ENCODE peak calls at places on chromosomes 7 and 10, in nine cellular contexts. R, W, L, C, S, X, P, E and T are unnamed samples.

GRCh38 chr10:89706011-89706410 is 4.6 kb downstream of the KIF20B start:
- DNase-seq in R (no peak), W (no peak), L (no peak), C (no peak), S (no peak), X (no peak), P (no peak), E (no peak), T (no peak)

GRCh38 chr7:77353911-77354310 is 62.2 kb downstream of the GSAP start:
- DNase-seq in R (no peak), W (no peak), L (no peak), C (no peak), S (no peak), X (no peak), P (no peak), E (no peak), T (no peak)

GRCh38 chr10:26488344-26488743 is 50.2 kb downstream of the APBB1IP start:
- DNase-seq in R (no peak), W (no peak), L (no peak), C (no peak), S (no peak), X (no peak), P (no peak), E (no peak), T (peak)

GRCh38 chr7:141820067-141820466 is 21.2 kb downstream of the PRSS37 start:
- DNase-seq in R (no peak), W (no peak), L (no peak), C (no peak), S (no peak), X (no peak), P (no peak), E (no peak), T (no peak)

GRCh38 chr10:131452926-131453771 is 141.6 kb upstream of the TCERG1L start:
- DNase-seq in R (no peak), W (no peak), L (peak), C (no peak), S (no peak), X (peak), P (no peak), E (no peak), T (no peak)

GRCh38 chr7:11427686-11428273 is 404.2 kb downstream of the THSD7A start:
- DNase-seq in R (peak), W (no peak), L (peak), C (no peak), S (peak), X (no peak), P (peak), E (peak), T (peak)

GRCh38 chr7:21939136-21939857 is 6.4 kb downstream of the CDCA7L start:
- DNase-seq in R (peak), W (no peak), L (no peak), C (no peak), S (no peak), X (no peak), P (peak), E (no peak), T (no peak)

GRCh38 chr7:151167197-151167911 is at the start of gene GBX1:
- DNase-seq in R (no peak), W (no peak), L (peak), C (peak), S (peak), X (no peak), P (no peak), E (no peak), T (peak)

GRCh38 chr7:24249266-24249665 is 34.7 kb upstream of the NPY start:
- DNase-seq in R (no peak), W (no peak), L (no peak), C (no peak), S (no peak), X (no peak), P (no peak), E (no peak), T (no peak)

GRCh38 chr7:150939052-150939810 is 38.9 kb downstream of the KCNH2 start:
- DNase-seq in R (peak), W (peak), L (no peak), C (no peak), S (no peak), X (no peak), P (no peak), E (no peak), T (no peak)

GRCh38 chr7:110573862-110574528 is 516.9 kb upstream of the LRRN3 start:
- DNase-seq in R (no peak), W (no peak), L (no peak), C (no peak), S (no peak), X (no peak), P (peak), E (peak), T (no peak)

GRCh38 chr7:28330384-28331070 is 81.8 kb upstream of the CREB5 start:
- DNase-seq in R (no peak), W (no peak), L (no peak), C (no peak), S (no peak), X (no peak), P (no peak), E (no peak), T (no peak)

GRCh38 chr7:42702647-42703046 is 209.2 kb downstream of the C7orf25 start:
- DNase-seq in R (no peak), W (no peak), L (no peak), C (no peak), S (no peak), X (no peak), P (no peak), E (no peak), T (no peak)

GRCh38 chr7:148148456-148148855 is 442.1 kb upstream of the C7orf33 start:
- DNase-seq in R (no peak), W (no peak), L (no peak), C (no peak), S (no peak), X (no peak), P (no peak), E (no peak), T (no peak)

GRCh38 chr10:32955299-32955772 is 2.7 kb downstream of the ITGB1 start:
- DNase-seq in R (no peak), W (no peak), L (no peak), C (no peak), S (no peak), X (no peak), P (no peak), E (no peak), T (no peak)

GRCh38 chr7:7970620-7971307 is 2.2 kb downstream of the GLCCI1 start:
- DNase-seq in R (no peak), W (no peak), L (no peak), C (no peak), S (no peak), X (no peak), P (no peak), E (no peak), T (no peak)

GRCh38 chr7:106608664-106609063 is 52.3 kb downstream of the CCDC71L start:
- DNase-seq in R (no peak), W (no peak), L (no peak), C (no peak), S (no peak), X (no peak), P (no peak), E (no peak), T (no peak)

GRCh38 chr7:142158741-142159496 is 47.4 kb downstream of the MGAM2 start:
- DNase-seq in R (no peak), W (no peak), L (no peak), C (no peak), S (no peak), X (no peak), P (peak), E (no peak), T (no peak)

GRCh38 chr10:17162828-17163227 is 33.2 kb upstream of the CUBN start:
- DNase-seq in R (no peak), W (no peak), L (no peak), C (no peak), S (no peak), X (no peak), P (no peak), E (no peak), T (no peak)

GRCh38 chr10:49230004-49230403 is 41.8 kb upstream of the TMEM273 start:
- DNase-seq in R (no peak), W (no peak), L (no peak), C (no peak), S (no peak), X (no peak), P (no peak), E (no peak), T (no peak)

GRCh38 chr10:35127289-35127891 is 744 bp downstream of the CREM start:
- DNase-seq in R (peak), W (peak), L (peak), C (peak), S (peak), X (peak), P (peak), E (peak), T (peak)

GRCh38 chr10:1462994-1463633 is 274.2 kb downstream of the ADARB2 start:
- DNase-seq in R (no peak), W (no peak), L (no peak), C (no peak), S (no peak), X (no peak), P (no peak), E (no peak), T (no peak)

GRCh38 chr7:89028319-89028718 is 232.8 kb upstream of the TEX47 start:
- DNase-seq in R (no peak), W (no peak), L (no peak), C (no peak), S (no peak), X (no peak), P (no peak), E (no peak), T (no peak)

GRCh38 chr10:68235111-68235510 is 3.2 kb upstream of the ATOH7 start:
- DNase-seq in R (no peak), W (no peak), L (no peak), C (no peak), S (no peak), X (no peak), P (peak), E (no peak), T (no peak)

GRCh38 chr10:95850791-95851190 is 57.0 kb upstream of the CC2D2B start:
- DNase-seq in R (no peak), W (no peak), L (no peak), C (no peak), S (no peak), X (no peak), P (no peak), E (no peak), T (no peak)

GRCh38 chr10:124745678-124746077 is 1.5 kb upstream of the FAM53B start:
- DNase-seq in R (no peak), W (peak), L (no peak), C (no peak), S (no peak), X (no peak), P (peak), E (peak), T (no peak)

GRCh38 chr10:112821663-112822062 is 128.4 kb upstream of the TCF7L2 start:
- DNase-seq in R (no peak), W (no peak), L (no peak), C (no peak), S (no peak), X (no peak), P (no peak), E (no peak), T (no peak)

GRCh38 chr7:122248472-122248871 is 56.1 kb downstream of the FEZF1 start:
- DNase-seq in R (no peak), W (no peak), L (no peak), C (no peak), S (no peak), X (no peak), P (peak), E (no peak), T (no peak)

GRCh38 chr7:4073052-4073451 is 609.0 kb upstream of the FOXK1 start:
- DNase-seq in R (no peak), W (no peak), L (no peak), C (peak), S (no peak), X (no peak), P (no peak), E (no peak), T (no peak)

GRCh38 chr7:30396379-30396778 is 82.2 kb downstream of the NOD1 start:
- DNase-seq in R (no peak), W (no peak), L (no peak), C (no peak), S (no peak), X (no peak), P (no peak), E (no peak), T (no peak)
- TF ChIP-seq CTCF in R (no peak), W (peak), L (no peak), C (no peak), S (no peak), X (no peak), P (no peak), E (peak), T (no peak)

GRCh38 chr10:21722209-21722608 is 188.2 kb downstream of the MLLT10 start:
- DNase-seq in R (no peak), W (no peak), L (no peak), C (no peak), S (no peak), X (no peak), P (no peak), E (no peak), T (no peak)
- TF ChIP-seq CTCF in R (no peak), W (no peak), L (no peak), C (no peak), S (no peak), X (no peak), P (no peak), E (no peak), T (no peak)

GRCh38 chr7:38330861-38331709 is 57.6 kb upstream of the TARP start:
- DNase-seq in R (no peak), W (no peak), L (peak), C (no peak), S (no peak), X (no peak), P (no peak), E (no peak), T (no peak)
- TF ChIP-seq CTCF in R (no peak), W (no peak), L (no peak), C (no peak), S (no peak), X (no peak), P (no peak), E (no peak), T (no peak)

GRCh38 chr10:102394079-102394800 is 1.3 kb upstream of the NFKB2 start:
- DNase-seq in R (peak), W (peak), L (peak), C (peak), S (peak), X (peak), P (peak), E (peak), T (peak)
- TF ChIP-seq CTCF in R (no peak), W (peak), L (peak), C (peak), S (peak), X (peak), P (no peak), E (no peak), T (peak)

DNA sequence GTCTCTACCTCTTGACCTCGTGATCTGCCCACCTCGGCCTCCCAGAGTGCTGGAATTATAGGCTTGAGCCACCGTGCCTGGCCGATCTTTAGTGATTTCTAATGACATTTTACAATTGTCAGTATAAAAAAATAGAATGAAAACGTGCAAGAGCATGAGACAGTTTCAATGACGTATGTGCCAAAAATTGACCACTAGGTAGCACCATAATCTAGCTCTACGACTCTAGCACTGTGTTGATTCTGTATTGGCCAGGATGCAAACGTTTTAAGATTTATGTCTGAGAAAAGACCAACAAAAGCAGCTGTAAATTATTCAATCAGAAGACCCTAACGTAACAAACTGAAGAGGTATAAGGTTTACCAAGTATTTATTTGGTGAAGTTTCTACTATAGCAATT is 25.4 kb upstream of the EXOC6 start:
- DNase-seq in R (no peak), W (no peak), L (no peak), C (no peak), S (no peak), X (no peak), P (peak), E (no peak), T (no peak)
- TF ChIP-seq CTCF in R (no peak), W (no peak), L (no peak), C (no peak), S (no peak), X (no peak), P (no peak), E (no peak), T (no peak)

GRCh38 chr7:100358027-100358856 is at the start of gene PILRB:
- DNase-seq in R (no peak), W (no peak), L (no peak), C (no peak), S (no peak), X (no peak), P (no peak), E (no peak), T (no peak)
- TF ChIP-seq CTCF in R (peak), W (no peak), L (no peak), C (no peak), S (no peak), X (no peak), P (no peak), E (peak), T (no peak)

DNA sequence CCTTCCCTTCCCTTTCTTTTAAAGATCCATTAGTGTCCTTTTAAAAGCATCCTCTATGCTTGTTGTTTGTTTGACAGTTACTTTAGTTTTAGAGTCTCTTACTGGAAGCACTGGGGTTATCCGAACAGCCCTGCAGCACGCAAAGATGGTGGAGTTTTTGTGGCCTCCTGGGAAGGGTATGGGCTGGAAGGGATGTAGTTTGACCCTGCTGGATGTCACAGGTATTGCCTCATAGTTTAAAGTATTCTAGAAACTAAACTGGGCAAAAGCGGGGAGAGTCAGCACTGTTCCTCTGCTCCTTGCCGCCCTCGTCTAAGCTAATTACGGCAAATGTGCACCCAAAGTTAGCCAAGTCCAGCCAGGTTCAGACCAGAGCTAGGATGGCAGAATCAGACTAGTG is 35.8 kb upstream of the GNAI1 start:
- DNase-seq in R (no peak), W (no peak), L (no peak), C (no peak), S (peak), X (no peak), P (no peak), E (no peak), T (no peak)
- TF ChIP-seq CTCF in R (no peak), W (no peak), L (no peak), C (no peak), S (peak), X (no peak), P (peak), E (no peak), T (peak)

DNA sequence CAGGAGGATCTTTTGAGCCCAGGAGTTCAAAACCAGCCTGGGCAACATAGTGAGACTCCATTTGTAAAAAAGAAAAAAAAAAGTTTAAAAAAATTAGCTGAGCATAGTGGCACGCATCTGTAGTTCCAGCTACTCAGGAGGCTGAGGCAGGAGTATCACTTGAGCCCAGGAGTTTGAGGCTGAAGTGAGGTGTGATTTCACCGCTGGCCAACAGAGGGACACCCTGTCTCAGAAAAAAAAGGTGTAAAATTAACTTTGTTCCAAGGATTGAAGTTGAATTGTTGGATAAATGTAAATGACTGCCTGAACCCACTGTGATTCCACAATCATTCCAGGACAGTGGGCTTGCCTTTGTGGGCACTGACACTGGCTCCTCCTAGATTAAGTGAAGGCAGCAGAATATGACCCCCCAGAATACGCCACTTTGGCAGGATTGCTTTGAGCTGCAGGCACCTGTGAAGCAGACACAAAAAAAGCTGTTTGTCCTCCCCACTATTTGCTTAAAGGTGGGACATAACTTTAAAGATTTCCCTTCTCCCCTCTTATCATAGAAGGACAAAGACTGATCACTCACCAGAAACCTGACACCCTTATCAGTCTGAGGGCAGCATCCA is 57.2 kb upstream of the FOXI2 start:
- DNase-seq in R (no peak), W (no peak), L (no peak), C (no peak), S (peak), X (no peak), P (no peak), E (no peak), T (no peak)
- TF ChIP-seq CTCF in R (peak), W (no peak), L (peak), C (no peak), S (peak), X (no peak), P (peak), E (no peak), T (peak)

DNA sequence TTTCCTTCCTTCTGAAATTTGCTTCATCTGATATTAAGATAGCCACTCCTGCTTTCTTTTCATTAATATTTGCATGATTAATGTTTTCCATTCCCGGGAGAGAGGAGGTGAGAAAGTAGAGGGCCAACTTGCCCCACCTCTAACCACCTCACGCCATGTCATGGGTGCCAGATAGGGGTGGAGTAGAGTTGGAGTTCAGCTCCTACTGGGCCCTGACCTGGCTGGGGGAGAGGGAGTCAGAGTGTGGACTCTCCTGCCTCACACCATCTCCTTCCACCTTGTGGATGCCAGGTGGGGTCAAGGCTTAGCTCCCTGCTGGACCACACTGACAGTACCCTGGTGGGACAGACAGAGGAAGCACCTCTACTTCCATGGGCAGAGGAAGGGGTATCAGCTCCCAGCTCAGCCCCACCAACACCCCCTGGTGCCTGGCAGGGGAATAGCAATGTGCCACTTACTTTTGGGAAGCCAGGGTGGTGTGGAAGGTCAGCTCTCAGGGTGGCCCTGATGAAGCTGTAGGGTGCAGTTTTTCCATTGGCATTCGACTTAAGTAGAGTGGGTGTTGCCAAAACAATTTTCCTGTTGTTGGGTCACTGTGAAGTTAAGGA is 28.0 kb downstream of the CHST12 start:
- DNase-seq in R (no peak), W (no peak), L (no peak), C (no peak), S (peak), X (no peak), P (no peak), E (no peak), T (peak)
- TF ChIP-seq CTCF in R (peak), W (peak), L (peak), C (no peak), S (peak), X (no peak), P (peak), E (no peak), T (peak)